ENCODE peak calls at places on chromosomes 11 and 22, in five cellular contexts. N is fibroblast of lung, R is A549, Q is cardiac muscle cell, J is epithelial cell of proximal tubule. T is an unnamed sample.
A peak's percentile ranks its signal among the peaks of the same experiment; 100 is the strongest.

GRCh38 chr22:30007361-30007760 is 72.9 kb upstream of the HORMAD2 start:
- DNase-seq in N (no peak), R (no peak), Q (no peak), J (no peak), T (no peak)

GRCh38 chr11:5684627-5685362 is at the start of gene TRIM5:
- DNase-seq in N (peak; percentile 98), R (peak; percentile 97), Q (peak; percentile 98), J (peak; percentile 94), T (peak; percentile 73)

GRCh38 chr11:7706377-7706776 is at the start of gene OVCH2:
- DNase-seq in N (no peak), R (no peak), Q (no peak), J (no peak), T (no peak)

GRCh38 chr11:845872-846271 is 3.2 kb downstream of the TSPAN4 start:
- DNase-seq in N (no peak), R (no peak), Q (peak; percentile 63), J (no peak), T (no peak)

GRCh38 chr22:44622685-44623084 is 79.3 kb upstream of the PRR5 start:
- DNase-seq in N (no peak), R (no peak), Q (no peak), J (no peak), T (no peak)

GRCh38 chr11:69572861-69573260 is 68.1 kb upstream of the CCND1 start:
- DNase-seq in N (no peak), R (no peak), Q (no peak), J (no peak), T (no peak)

GRCh38 chr11:80204021-80204420 is 763.2 kb upstream of the TENM4 start:
- DNase-seq in N (peak; percentile 54), R (no peak), Q (no peak), J (no peak), T (no peak)

GRCh38 chr11:8031248-8032115 is 44.3 kb downstream of the EIF3F start:
- DNase-seq in N (no peak), R (no peak), Q (no peak), J (no peak), T (no peak)

GRCh38 chr22:47034905-47035419 is 272.5 kb downstream of the TBC1D22A start:
- DNase-seq in N (no peak), R (no peak), Q (no peak), J (no peak), T (no peak)

GRCh38 chr11:84583106-84583505 is 1044.0 kb downstream of the DLG2 start:
- DNase-seq in N (no peak), R (no peak), Q (no peak), J (no peak), T (no peak)

GRCh38 chr11:91248199-91248807 is 976.3 kb upstream of the FAT3 start:
- DNase-seq in N (peak; percentile 13), R (peak; percentile 2), Q (peak; percentile 57), J (no peak), T (peak; percentile 46)

GRCh38 chr11:117724104-117724503 is 72.9 kb downstream of the DSCAML1 start:
- DNase-seq in N (no peak), R (no peak), Q (no peak), J (no peak), T (no peak)

GRCh38 chr11:117722074-117722473 is 74.9 kb downstream of the DSCAML1 start:
- DNase-seq in N (no peak), R (no peak), Q (peak; percentile 10), J (no peak), T (no peak)

GRCh38 chr11:117723625-117724024 is 73.4 kb downstream of the DSCAML1 start:
- DNase-seq in N (no peak), R (no peak), Q (no peak), J (no peak), T (no peak)

GRCh38 chr11:117724621-117725020 is 72.4 kb downstream of the DSCAML1 start:
- DNase-seq in N (no peak), R (no peak), Q (no peak), J (no peak), T (no peak)

GRCh38 chr11:117725048-117725734 is 71.8 kb downstream of the DSCAML1 start:
- DNase-seq in N (no peak), R (no peak), Q (no peak), J (no peak), T (no peak)
- TF ChIP-seq CTCF in N (no peak), R (no peak), Q (no peak), J (no peak), T (no peak)

DNA sequence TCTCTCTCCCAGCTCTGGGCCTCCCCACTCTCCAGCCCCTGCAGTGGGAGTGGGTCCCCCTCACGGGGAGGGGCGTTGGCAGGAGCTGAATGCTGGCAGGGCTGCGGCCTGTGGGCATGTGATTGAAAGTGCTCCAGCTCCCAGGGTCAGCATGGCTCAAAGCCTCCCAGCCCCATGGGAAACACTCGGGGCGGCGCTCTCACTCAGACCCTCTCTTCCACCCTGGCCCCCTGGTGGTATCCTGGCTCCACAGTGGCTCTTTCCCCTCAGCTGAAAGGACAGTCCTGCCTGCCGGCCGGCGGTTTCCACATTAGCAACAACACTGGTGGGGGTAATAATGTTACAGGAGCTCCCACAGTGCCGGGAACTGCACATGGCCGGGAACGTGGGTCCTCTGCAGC is 35.5 kb downstream of the POLR3H start:
- DNase-seq in N (no peak), R (no peak), Q (no peak), J (no peak), T (peak; percentile 37)
- TF ChIP-seq CTCF in N (no peak), R (no peak), Q (no peak), J (peak; percentile 20), T (peak; percentile 29)

GRCh38 chr11:117595440-117595839 is 201.6 kb downstream of the DSCAML1 start:
- DNase-seq in N (no peak), R (no peak), Q (no peak), J (no peak), T (no peak)
- TF ChIP-seq CTCF in N (no peak), R (no peak), Q (no peak), J (no peak), T (no peak)

GRCh38 chr11:71454470-71455113 is 1.6 kb downstream of the NADSYN1 start:
- DNase-seq in N (no peak), R (no peak), Q (no peak), J (no peak), T (no peak)
- TF ChIP-seq CTCF in N (no peak), R (peak; percentile 26), Q (no peak), J (peak; percentile 36), T (no peak)

GRCh38 chr22:39999144-39999757 is 4.5 kb downstream of the FAM83F start:
- DNase-seq in N (peak; percentile 50), R (peak; percentile 30), Q (peak; percentile 80), J (peak; percentile 79), T (peak; percentile 38)
- TF ChIP-seq CTCF in N (no peak), R (no peak), Q (peak; percentile 15), J (peak; percentile 32), T (no peak)

GRCh38 chr11:46299425-46300067 is 22.1 kb downstream of the CREB3L1 start:
- DNase-seq in N (no peak), R (no peak), Q (peak; percentile 21), J (no peak), T (no peak)
- TF ChIP-seq CTCF in N (no peak), R (no peak), Q (no peak), J (no peak), T (no peak)